ENCODE peak calls at places on chromosomes 1 and 21, in eight cellular contexts. K is ascending aorta; S is ovary; F is uterus; Y is CD8-positive, alpha-beta memory T cell; W is HAP-1; I is A673; P is mucosa of descending colon. X is an unnamed sample. For H3K4me1, the result is how much of the 10 kb centered on the place peaks cover.

GRCh38 chr1:212413902-212414327 is 771 bp downstream of the PACC1 start:
- DNase-seq in I (no peak), W (peak), K (peak), F (no peak), Y (no peak), P (no peak), S (peak), X (no peak)

GRCh38 chr1:53410691-53411090 is 48.5 kb upstream of the DMRTB1 start:
- DNase-seq in W (no peak), K (no peak), F (no peak), S (no peak), Y (no peak), P (no peak), I (peak), X (peak)

GRCh38 chr1:210728437-210729149 is 399.9 kb downstream of the HHAT start:
- DNase-seq in I (no peak), F (no peak), S (no peak), K (no peak), W (no peak), Y (no peak), P (no peak), X (no peak)

GRCh38 chr21:29719561-29719960 is 220.2 kb downstream of the GRIK1 start:
- DNase-seq in W (no peak), K (no peak), F (no peak), P (no peak), S (no peak), I (peak), Y (no peak), X (no peak)

GRCh38 chr1:27513958-27514357 is 24.0 kb upstream of the WASF2 start:
- DNase-seq in Y (no peak), P (no peak), S (no peak), I (no peak), W (no peak), K (no peak), F (no peak), X (no peak)

GRCh38 chr1:78318011-78318410 is 172.8 kb upstream of the PTGFR start:
- DNase-seq in K (no peak), F (no peak), S (no peak), I (no peak), P (no peak), W (no peak), Y (no peak), X (no peak)

GRCh38 chr1:197441990-197442389 is 173.9 kb downstream of the CRB1 start:
- DNase-seq in S (no peak), F (no peak), Y (no peak), W (peak), K (peak), I (no peak), P (no peak), X (no peak)

GRCh38 chr1:179034720-179035119 is 9.0 kb downstream of the FAM20B start:
- DNase-seq in P (no peak), S (no peak), F (no peak), I (no peak), W (no peak), Y (no peak), K (no peak), X (no peak)

GRCh38 chr1:196723325-196724185 is 51.1 kb upstream of the CFHR3 start:
- DNase-seq in F (no peak), S (no peak), Y (no peak), W (peak), I (peak), P (peak), K (no peak), X (no peak)

GRCh38 chr21:32940079-32941014 is 85.4 kb upstream of the OLIG2 start:
- DNase-seq in Y (peak), F (no peak), W (peak), P (peak), S (no peak), I (peak), K (no peak), X (no peak)

GRCh38 chr21:19065164-19065563 is 661.6 kb upstream of the TMPRSS15 start:
- DNase-seq in W (no peak), P (no peak), F (no peak), Y (no peak), I (no peak), K (no peak), S (no peak), X (no peak)

GRCh38 chr1:26677306-26678115 is 18.3 kb upstream of the ARID1A start:
- DNase-seq in S (peak), K (peak), I (peak), Y (peak), F (peak), P (peak), W (peak), X (peak)

DNA sequence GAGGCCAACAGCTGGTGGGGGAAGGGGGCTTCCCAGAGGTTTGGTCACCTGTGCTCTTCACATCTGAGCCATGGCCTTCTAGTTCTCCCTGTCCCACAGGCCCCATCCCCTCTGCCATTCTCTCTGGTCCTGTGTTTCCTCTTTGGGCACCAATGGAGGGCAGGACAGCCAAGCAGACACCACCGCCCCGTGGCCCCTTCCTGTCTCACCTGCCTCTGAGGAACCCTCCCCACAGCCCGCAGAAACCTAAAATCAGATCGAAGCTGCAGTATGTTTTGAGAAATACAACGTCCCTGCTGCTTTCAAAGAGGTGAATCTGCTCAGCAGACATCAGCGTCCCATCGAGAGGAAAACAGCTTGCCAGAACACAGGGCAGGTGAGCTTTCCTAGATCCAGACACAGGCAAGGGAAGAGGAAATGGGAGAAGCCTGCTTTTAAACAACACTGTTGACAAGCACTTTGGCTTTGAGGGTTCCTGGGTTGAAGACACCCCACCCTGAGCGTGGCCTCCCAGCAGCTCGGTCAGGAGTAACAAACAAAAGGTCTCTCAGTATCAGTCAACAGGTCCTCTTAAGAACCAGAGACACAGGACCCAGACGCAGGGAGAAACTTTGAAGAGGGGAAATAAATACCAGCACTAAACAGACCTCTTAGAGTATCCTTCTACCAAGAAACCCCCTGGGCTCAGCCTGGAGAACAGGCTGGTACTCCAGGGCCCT is 2.3 kb downstream of the PANK4 start:
- DNase-seq in W (no peak), F (no peak), I (no peak), K (no peak), Y (peak), S (no peak), P (peak), X (no peak)
- H3K4me1 ChIP-seq in W (under half), F (under half), I (under half), K (under half), Y (under half), S (under half), P (under half), X (under half)

DNA sequence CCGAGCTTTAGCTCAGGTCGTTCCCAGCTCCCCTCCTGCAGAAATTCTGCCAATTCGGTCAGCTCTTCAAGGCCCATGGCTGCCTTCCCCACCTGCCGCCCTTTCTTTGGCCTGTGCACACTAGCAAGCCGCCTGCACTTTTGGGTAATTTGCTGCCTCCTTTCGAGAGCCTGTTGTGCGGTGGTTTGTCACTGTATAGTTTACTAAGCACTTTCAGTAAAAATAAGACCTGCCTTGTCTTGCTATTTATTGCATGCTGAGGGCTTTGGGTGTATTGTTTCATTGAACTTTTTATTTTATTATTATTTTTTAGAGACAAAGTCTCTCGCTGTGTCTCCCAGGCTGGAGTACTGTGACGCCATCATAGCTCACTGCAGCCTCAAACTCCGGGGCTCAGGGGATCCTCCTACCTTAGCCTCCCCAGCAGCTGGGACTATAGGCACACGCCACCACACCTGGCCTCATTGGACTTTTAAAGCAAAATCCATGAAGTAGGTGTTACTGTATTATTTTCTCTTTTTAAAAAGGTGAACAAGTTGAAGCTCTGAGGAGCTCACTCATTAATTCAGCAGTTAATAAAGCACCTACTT is 1.1 kb upstream of the FABP3 start:
- DNase-seq in K (peak), I (no peak), F (no peak), P (no peak), W (no peak), S (no peak), Y (no peak), X (peak)
- H3K4me3 ChIP-seq in K (peak), I (peak), F (peak), P (no peak), W (no peak), S (peak), Y (peak), X (peak)

GRCh38 chr1:205294175-205294913 is 27.2 kb downstream of the NUAK2 start:
- DNase-seq in K (no peak), S (peak), F (peak), W (peak), P (no peak), Y (no peak), I (no peak), X (no peak)
- H3K4me1 ChIP-seq in K (under half), S (under half), F (under half), W (under half), P (under half), Y (half or more), I (under half), X (under half)

GRCh38 chr1:8024329-8024728 is 1.8 kb downstream of the ERRFI1 start:
- DNase-seq in Y (no peak), F (no peak), K (no peak), I (no peak), P (no peak), W (no peak), S (no peak), X (no peak)
- H3K4me3 ChIP-seq in Y (no peak), F (peak), K (peak), I (peak), P (no peak), W (no peak), S (peak), X (peak)

DNA sequence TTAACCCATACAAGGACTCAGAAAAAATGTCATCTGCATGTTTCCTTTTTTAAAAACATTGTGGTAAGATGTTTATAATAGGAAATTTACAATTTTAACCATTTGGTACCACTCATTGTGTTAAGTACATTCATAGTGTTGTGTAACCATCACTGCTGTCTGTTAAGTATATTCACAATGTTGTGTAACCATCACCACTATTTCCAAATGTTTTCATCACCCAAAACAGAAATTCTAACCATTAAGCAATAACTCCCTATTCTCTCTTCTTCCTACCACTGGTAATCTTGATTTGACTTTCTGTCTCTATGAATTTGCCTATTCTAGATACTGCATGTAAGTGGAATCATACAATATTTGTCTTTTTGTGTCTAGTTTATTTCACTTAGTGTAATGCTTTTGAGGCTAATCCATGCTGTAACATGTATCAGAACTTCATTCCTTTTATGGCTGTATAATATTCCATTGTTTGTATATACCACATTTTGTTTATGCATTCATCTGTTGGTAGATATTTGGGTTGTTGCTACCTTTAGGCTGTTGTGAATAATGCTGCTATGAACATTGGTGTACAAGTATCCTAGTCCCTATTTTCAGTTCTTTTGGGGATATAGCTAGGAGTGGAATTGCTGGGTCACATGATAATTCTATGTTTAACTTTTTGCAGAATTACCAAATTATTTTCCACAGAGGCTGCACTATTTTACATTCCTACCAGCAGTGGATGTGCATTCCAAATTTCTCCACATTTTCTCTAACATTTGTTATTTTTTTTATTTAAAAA is 14.1 kb downstream of the HIPK1 start:
- DNase-seq in Y (no peak), I (no peak), F (no peak), K (no peak), P (no peak), W (no peak), S (no peak), X (no peak)
- H3K4me1 ChIP-seq in Y (half or more), I (under half), F (under half), K (under half), P (under half), W (under half), S (under half), X (under half)

GRCh38 chr1:66333463-66334232 is 200.3 kb upstream of the SGIP1 start:
- DNase-seq in W (no peak), Y (peak), P (peak), I (peak), F (no peak), K (no peak), S (no peak), X (no peak)

GRCh38 chr1:66335859-66336640 is 197.9 kb upstream of the SGIP1 start:
- DNase-seq in S (no peak), K (peak), I (peak), P (peak), Y (peak), F (no peak), W (no peak), X (peak)

GRCh38 chr1:66335125-66335524 is 198.8 kb upstream of the SGIP1 start:
- DNase-seq in Y (no peak), W (no peak), K (no peak), I (no peak), P (no peak), S (no peak), F (no peak), X (no peak)

GRCh38 chr1:66332524-66332853 is 201.5 kb upstream of the SGIP1 start:
- DNase-seq in F (no peak), I (no peak), P (no peak), K (no peak), Y (no peak), W (no peak), S (no peak), X (no peak)

GRCh38 chr1:66334311-66334710 is 199.6 kb upstream of the SGIP1 start:
- DNase-seq in P (no peak), W (peak), K (no peak), Y (peak), S (no peak), F (no peak), I (peak), X (no peak)
- H3K4me3 ChIP-seq in P (no peak), W (no peak), K (peak), Y (peak), S (no peak), F (no peak), I (peak), X (no peak)

DNA sequence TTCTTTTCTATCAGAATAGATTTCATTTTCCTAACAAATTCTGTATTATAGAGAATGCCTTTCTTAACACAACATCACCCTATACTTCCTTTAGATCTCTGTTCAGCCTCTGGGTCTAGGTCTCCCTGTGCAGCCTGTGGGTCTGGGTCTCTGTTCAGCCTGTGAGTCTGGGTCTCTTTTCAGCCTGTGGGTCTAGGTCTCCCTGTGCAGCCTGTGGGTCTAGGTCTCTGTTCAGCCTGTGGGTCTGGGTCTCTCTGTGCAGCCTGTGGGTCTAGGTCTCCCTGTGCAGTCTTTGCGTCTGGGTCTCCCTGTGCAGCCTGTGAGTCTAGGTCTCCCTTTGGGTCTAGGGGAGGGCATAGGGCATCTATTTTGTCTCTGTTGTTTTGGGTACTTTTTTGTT is 59.6 kb upstream of the DIP2A start:
- DNase-seq in S (no peak), P (no peak), Y (no peak), W (no peak), F (no peak), K (no peak), I (no peak), X (no peak)
- H3K4me1 ChIP-seq in S (under half), P (under half), Y (under half), W (under half), F (under half), K (under half), I (under half), X (under half)

X was measured in sigmoid colon.